ENCODE peak calls at places on chromosome 3, in seven cellular contexts. One of them, this sample, is unnamed.

GRCh38 chr3:141894524-141895176 is 18.2 kb downstream of the ATP1B3 start:
- DNase-seq in M059J: peak; percentile 85
- DNase-seq in stimulated activated CD8-positive, alpha-beta memory T cell treated with anti-CD3 and anti-CD28 coated beads, Interleukin-7, amount 100 ng/mL, for 1 hour: no peak
- DNase-seq in MV-4-11: peak; percentile 58
- DNase-seq in activated naive CD4-positive, alpha-beta T cell treated with anti-CD3 and anti-CD28 coated beads for 36 hours: no peak
- DNase-seq in Calu3: peak; percentile 19
- DNase-seq in NCI-H748 treated with DMSO at 0.1 percent for 48 hours: no peak
- DNase-seq in this sample: peak; percentile 76

GRCh38 chr3:58039609-58040008 is 31.4 kb downstream of the FLNB start:
- DNase-seq in M059J: no peak
- DNase-seq in stimulated activated CD8-positive, alpha-beta memory T cell treated with anti-CD3 and anti-CD28 coated beads, Interleukin-7, amount 100 ng/mL, for 1 hour: no peak
- DNase-seq in MV-4-11: peak; percentile 12
- DNase-seq in activated naive CD4-positive, alpha-beta T cell treated with anti-CD3 and anti-CD28 coated beads for 36 hours: no peak
- DNase-seq in Calu3: no peak
- DNase-seq in NCI-H748 treated with DMSO at 0.1 percent for 48 hours: no peak
- DNase-seq in this sample: no peak

GRCh38 chr3:134327594-134327975 is 46.7 kb downstream of the AMOTL2 start:
- DNase-seq in M059J: peak; percentile 99
- DNase-seq in stimulated activated CD8-positive, alpha-beta memory T cell treated with anti-CD3 and anti-CD28 coated beads, Interleukin-7, amount 100 ng/mL, for 1 hour: no peak
- DNase-seq in MV-4-11: no peak
- DNase-seq in activated naive CD4-positive, alpha-beta T cell treated with anti-CD3 and anti-CD28 coated beads for 36 hours: no peak
- DNase-seq in Calu3: peak; percentile 61
- DNase-seq in NCI-H748 treated with DMSO at 0.1 percent for 48 hours: no peak
- DNase-seq in this sample: peak; percentile 66

GRCh38 chr3:38649500-38650247 is at the start of gene SCN5A:
- DNase-seq in M059J: peak; percentile 31
- DNase-seq in stimulated activated CD8-positive, alpha-beta memory T cell treated with anti-CD3 and anti-CD28 coated beads, Interleukin-7, amount 100 ng/mL, for 1 hour: no peak
- DNase-seq in MV-4-11: no peak
- DNase-seq in activated naive CD4-positive, alpha-beta T cell treated with anti-CD3 and anti-CD28 coated beads for 36 hours: peak; percentile 51
- DNase-seq in Calu3: peak; percentile 49
- DNase-seq in NCI-H748 treated with DMSO at 0.1 percent for 48 hours: no peak
- DNase-seq in this sample: peak; percentile 28

GRCh38 chr3:129975332-129976090 is 991 bp downstream of the TRH start:
- DNase-seq in M059J: no peak
- DNase-seq in stimulated activated CD8-positive, alpha-beta memory T cell treated with anti-CD3 and anti-CD28 coated beads, Interleukin-7, amount 100 ng/mL, for 1 hour: no peak
- DNase-seq in MV-4-11: peak; percentile 9
- DNase-seq in activated naive CD4-positive, alpha-beta T cell treated with anti-CD3 and anti-CD28 coated beads for 36 hours: peak; percentile 22
- DNase-seq in Calu3: peak; percentile 30
- DNase-seq in NCI-H748 treated with DMSO at 0.1 percent for 48 hours: no peak
- DNase-seq in this sample: no peak

GRCh38 chr3:109081746-109082510 is 36.0 kb downstream of the MORC1 start:
- DNase-seq in M059J: peak; percentile 65
- DNase-seq in stimulated activated CD8-positive, alpha-beta memory T cell treated with anti-CD3 and anti-CD28 coated beads, Interleukin-7, amount 100 ng/mL, for 1 hour: no peak
- DNase-seq in MV-4-11: no peak
- DNase-seq in activated naive CD4-positive, alpha-beta T cell treated with anti-CD3 and anti-CD28 coated beads for 36 hours: peak; percentile 38
- DNase-seq in Calu3: peak; percentile 75
- DNase-seq in NCI-H748 treated with DMSO at 0.1 percent for 48 hours: peak; percentile 3
- DNase-seq in this sample: no peak

GRCh38 chr3:140391041-140391440 is 286.8 kb upstream of the TRIM42 start:
- DNase-seq in M059J: no peak
- DNase-seq in stimulated activated CD8-positive, alpha-beta memory T cell treated with anti-CD3 and anti-CD28 coated beads, Interleukin-7, amount 100 ng/mL, for 1 hour: no peak
- DNase-seq in MV-4-11: no peak
- DNase-seq in activated naive CD4-positive, alpha-beta T cell treated with anti-CD3 and anti-CD28 coated beads for 36 hours: no peak
- DNase-seq in Calu3: no peak
- DNase-seq in NCI-H748 treated with DMSO at 0.1 percent for 48 hours: no peak
- DNase-seq in this sample: no peak

GRCh38 chr3:114214542-114215341 is 22.6 kb downstream of the ZNF80 start:
- DNase-seq in M059J: no peak
- DNase-seq in stimulated activated CD8-positive, alpha-beta memory T cell treated with anti-CD3 and anti-CD28 coated beads, Interleukin-7, amount 100 ng/mL, for 1 hour: no peak
- DNase-seq in MV-4-11: no peak
- DNase-seq in activated naive CD4-positive, alpha-beta T cell treated with anti-CD3 and anti-CD28 coated beads for 36 hours: peak; percentile 56
- DNase-seq in Calu3: no peak
- DNase-seq in NCI-H748 treated with DMSO at 0.1 percent for 48 hours: no peak
- DNase-seq in this sample: no peak

GRCh38 chr3:169323580-169324453 is 339.7 kb downstream of the MECOM start:
- DNase-seq in M059J: peak; percentile 19
- DNase-seq in stimulated activated CD8-positive, alpha-beta memory T cell treated with anti-CD3 and anti-CD28 coated beads, Interleukin-7, amount 100 ng/mL, for 1 hour: no peak
- DNase-seq in MV-4-11: no peak
- DNase-seq in activated naive CD4-positive, alpha-beta T cell treated with anti-CD3 and anti-CD28 coated beads for 36 hours: no peak
- DNase-seq in Calu3: peak; percentile 47
- DNase-seq in NCI-H748 treated with DMSO at 0.1 percent for 48 hours: no peak
- DNase-seq in this sample: no peak

GRCh38 chr3:155233213-155233612 is 60.3 kb downstream of the STRIT1 start:
- DNase-seq in M059J: peak; percentile 89
- DNase-seq in stimulated activated CD8-positive, alpha-beta memory T cell treated with anti-CD3 and anti-CD28 coated beads, Interleukin-7, amount 100 ng/mL, for 1 hour: no peak
- DNase-seq in MV-4-11: no peak
- DNase-seq in activated naive CD4-positive, alpha-beta T cell treated with anti-CD3 and anti-CD28 coated beads for 36 hours: no peak
- DNase-seq in Calu3: peak; percentile 51
- DNase-seq in NCI-H748 treated with DMSO at 0.1 percent for 48 hours: no peak
- DNase-seq in this sample: peak; percentile 33

GRCh38 chr3:126049289-126050049 is 34.5 kb downstream of the SLC41A3 start:
- DNase-seq in M059J: no peak
- DNase-seq in stimulated activated CD8-positive, alpha-beta memory T cell treated with anti-CD3 and anti-CD28 coated beads, Interleukin-7, amount 100 ng/mL, for 1 hour: no peak
- DNase-seq in MV-4-11: no peak
- DNase-seq in activated naive CD4-positive, alpha-beta T cell treated with anti-CD3 and anti-CD28 coated beads for 36 hours: no peak
- DNase-seq in Calu3: no peak
- DNase-seq in NCI-H748 treated with DMSO at 0.1 percent for 48 hours: no peak
- DNase-seq in this sample: no peak

GRCh38 chr3:133157716-133158115 is 119.5 kb downstream of the TMEM108 start:
- DNase-seq in M059J: no peak
- DNase-seq in stimulated activated CD8-positive, alpha-beta memory T cell treated with anti-CD3 and anti-CD28 coated beads, Interleukin-7, amount 100 ng/mL, for 1 hour: no peak
- DNase-seq in MV-4-11: no peak
- DNase-seq in activated naive CD4-positive, alpha-beta T cell treated with anti-CD3 and anti-CD28 coated beads for 36 hours: no peak
- DNase-seq in Calu3: no peak
- DNase-seq in NCI-H748 treated with DMSO at 0.1 percent for 48 hours: no peak
- DNase-seq in this sample: no peak

GRCh38 chr3:68088216-68088615 is 433.8 kb upstream of the SUCLG2 start:
- DNase-seq in M059J: no peak
- DNase-seq in stimulated activated CD8-positive, alpha-beta memory T cell treated with anti-CD3 and anti-CD28 coated beads, Interleukin-7, amount 100 ng/mL, for 1 hour: no peak
- DNase-seq in MV-4-11: no peak
- DNase-seq in activated naive CD4-positive, alpha-beta T cell treated with anti-CD3 and anti-CD28 coated beads for 36 hours: peak; percentile 72
- DNase-seq in Calu3: peak; percentile 57
- DNase-seq in NCI-H748 treated with DMSO at 0.1 percent for 48 hours: peak; percentile 41
- DNase-seq in this sample: no peak

GRCh38 chr3:36677331-36678007 is 86.9 kb downstream of the DCLK3 start:
- DNase-seq in M059J: peak; percentile 95
- DNase-seq in stimulated activated CD8-positive, alpha-beta memory T cell treated with anti-CD3 and anti-CD28 coated beads, Interleukin-7, amount 100 ng/mL, for 1 hour: no peak
- DNase-seq in MV-4-11: peak; percentile 39
- DNase-seq in activated naive CD4-positive, alpha-beta T cell treated with anti-CD3 and anti-CD28 coated beads for 36 hours: no peak
- DNase-seq in Calu3: peak; percentile 57
- DNase-seq in NCI-H748 treated with DMSO at 0.1 percent for 48 hours: no peak
- DNase-seq in this sample: no peak

GRCh38 chr3:125109541-125109925 is 53.7 kb upstream of the HEG1 start:
- DNase-seq in M059J: peak; percentile 38
- DNase-seq in stimulated activated CD8-positive, alpha-beta memory T cell treated with anti-CD3 and anti-CD28 coated beads, Interleukin-7, amount 100 ng/mL, for 1 hour: no peak
- DNase-seq in MV-4-11: no peak
- DNase-seq in activated naive CD4-positive, alpha-beta T cell treated with anti-CD3 and anti-CD28 coated beads for 36 hours: no peak
- DNase-seq in Calu3: no peak
- DNase-seq in NCI-H748 treated with DMSO at 0.1 percent for 48 hours: no peak
- DNase-seq in this sample: no peak

GRCh38 chr3:194617827-194618226 is 15.4 kb downstream of the TMEM44 start:
- DNase-seq in M059J: peak; percentile 81
- DNase-seq in stimulated activated CD8-positive, alpha-beta memory T cell treated with anti-CD3 and anti-CD28 coated beads, Interleukin-7, amount 100 ng/mL, for 1 hour: no peak
- DNase-seq in MV-4-11: no peak
- DNase-seq in activated naive CD4-positive, alpha-beta T cell treated with anti-CD3 and anti-CD28 coated beads for 36 hours: peak; percentile 14
- DNase-seq in Calu3: no peak
- DNase-seq in NCI-H748 treated with DMSO at 0.1 percent for 48 hours: no peak
- DNase-seq in this sample: no peak

GRCh38 chr3:152190636-152191183 is 78.0 kb upstream of the MBNL1 start:
- DNase-seq in M059J: no peak
- DNase-seq in stimulated activated CD8-positive, alpha-beta memory T cell treated with anti-CD3 and anti-CD28 coated beads, Interleukin-7, amount 100 ng/mL, for 1 hour: no peak
- DNase-seq in MV-4-11: no peak
- DNase-seq in activated naive CD4-positive, alpha-beta T cell treated with anti-CD3 and anti-CD28 coated beads for 36 hours: no peak
- DNase-seq in Calu3: no peak
- DNase-seq in NCI-H748 treated with DMSO at 0.1 percent for 48 hours: no peak
- DNase-seq in this sample: no peak

GRCh38 chr3:105401691-105402149 is 35.0 kb downstream of the ALCAM start:
- DNase-seq in M059J: peak; percentile 88
- DNase-seq in stimulated activated CD8-positive, alpha-beta memory T cell treated with anti-CD3 and anti-CD28 coated beads, Interleukin-7, amount 100 ng/mL, for 1 hour: no peak
- DNase-seq in MV-4-11: no peak
- DNase-seq in activated naive CD4-positive, alpha-beta T cell treated with anti-CD3 and anti-CD28 coated beads for 36 hours: no peak
- DNase-seq in Calu3: no peak
- DNase-seq in NCI-H748 treated with DMSO at 0.1 percent for 48 hours: no peak
- DNase-seq in this sample: peak; percentile 57

GRCh38 chr3:194308635-194309213 is 42.4 kb downstream of the CPN2 start:
- DNase-seq in M059J: no peak
- DNase-seq in stimulated activated CD8-positive, alpha-beta memory T cell treated with anti-CD3 and anti-CD28 coated beads, Interleukin-7, amount 100 ng/mL, for 1 hour: no peak
- DNase-seq in MV-4-11: no peak
- DNase-seq in activated naive CD4-positive, alpha-beta T cell treated with anti-CD3 and anti-CD28 coated beads for 36 hours: no peak
- DNase-seq in Calu3: no peak
- DNase-seq in NCI-H748 treated with DMSO at 0.1 percent for 48 hours: no peak
- DNase-seq in this sample: no peak

GRCh38 chr3:157493627-157494550 is 9.3 kb downstream of the VEPH1 start:
- DNase-seq in M059J: peak; percentile 81
- DNase-seq in stimulated activated CD8-positive, alpha-beta memory T cell treated with anti-CD3 and anti-CD28 coated beads, Interleukin-7, amount 100 ng/mL, for 1 hour: no peak
- DNase-seq in MV-4-11: peak; percentile 50
- DNase-seq in activated naive CD4-positive, alpha-beta T cell treated with anti-CD3 and anti-CD28 coated beads for 36 hours: no peak
- DNase-seq in Calu3: peak; percentile 36
- DNase-seq in NCI-H748 treated with DMSO at 0.1 percent for 48 hours: peak; percentile 18
- DNase-seq in this sample: no peak

GRCh38 chr3:126263539-126263938 is 83.2 kb upstream of the ALDH1L1 start:
- DNase-seq in M059J: no peak
- DNase-seq in stimulated activated CD8-positive, alpha-beta memory T cell treated with anti-CD3 and anti-CD28 coated beads, Interleukin-7, amount 100 ng/mL, for 1 hour: no peak
- DNase-seq in MV-4-11: no peak
- DNase-seq in activated naive CD4-positive, alpha-beta T cell treated with anti-CD3 and anti-CD28 coated beads for 36 hours: no peak
- DNase-seq in Calu3: no peak
- DNase-seq in NCI-H748 treated with DMSO at 0.1 percent for 48 hours: no peak
- DNase-seq in this sample: no peak

GRCh38 chr3:150348500-150348899 is 59.6 kb upstream of the TSC22D2 start:
- DNase-seq in M059J: peak; percentile 95
- DNase-seq in stimulated activated CD8-positive, alpha-beta memory T cell treated with anti-CD3 and anti-CD28 coated beads, Interleukin-7, amount 100 ng/mL, for 1 hour: no peak
- DNase-seq in MV-4-11: peak; percentile 51
- DNase-seq in activated naive CD4-positive, alpha-beta T cell treated with anti-CD3 and anti-CD28 coated beads for 36 hours: peak; percentile 28
- DNase-seq in Calu3: peak; percentile 80
- DNase-seq in NCI-H748 treated with DMSO at 0.1 percent for 48 hours: no peak
- DNase-seq in this sample: peak; percentile 87

GRCh38 chr3:99751649-99752048 is 66.0 kb upstream of the CMSS1 start:
- DNase-seq in M059J: peak; percentile 88
- DNase-seq in stimulated activated CD8-positive, alpha-beta memory T cell treated with anti-CD3 and anti-CD28 coated beads, Interleukin-7, amount 100 ng/mL, for 1 hour: no peak
- DNase-seq in MV-4-11: no peak
- DNase-seq in activated naive CD4-positive, alpha-beta T cell treated with anti-CD3 and anti-CD28 coated beads for 36 hours: no peak
- DNase-seq in Calu3: no peak
- DNase-seq in NCI-H748 treated with DMSO at 0.1 percent for 48 hours: no peak
- DNase-seq in this sample: peak; percentile 14

GRCh38 chr3:120641696-120642246 is 40.3 kb downstream of the HGD start:
- DNase-seq in M059J: no peak
- DNase-seq in stimulated activated CD8-positive, alpha-beta memory T cell treated with anti-CD3 and anti-CD28 coated beads, Interleukin-7, amount 100 ng/mL, for 1 hour: no peak
- DNase-seq in MV-4-11: no peak
- DNase-seq in activated naive CD4-positive, alpha-beta T cell treated with anti-CD3 and anti-CD28 coated beads for 36 hours: no peak
- DNase-seq in Calu3: no peak
- DNase-seq in NCI-H748 treated with DMSO at 0.1 percent for 48 hours: no peak
- DNase-seq in this sample: no peak

GRCh38 chr3:167350245-167350862 is 29.7 kb downstream of the ZBBX start:
- DNase-seq in M059J: peak; percentile 27
- DNase-seq in stimulated activated CD8-positive, alpha-beta memory T cell treated with anti-CD3 and anti-CD28 coated beads, Interleukin-7, amount 100 ng/mL, for 1 hour: no peak
- DNase-seq in MV-4-11: peak; percentile 29
- DNase-seq in activated naive CD4-positive, alpha-beta T cell treated with anti-CD3 and anti-CD28 coated beads for 36 hours: no peak
- DNase-seq in Calu3: peak; percentile 48
- DNase-seq in NCI-H748 treated with DMSO at 0.1 percent for 48 hours: no peak
- DNase-seq in this sample: peak; percentile 2

GRCh38 chr3:23751485-23751811 is 54.3 kb upstream of the UBE2E1 start:
- DNase-seq in M059J: peak; percentile 54
- DNase-seq in stimulated activated CD8-positive, alpha-beta memory T cell treated with anti-CD3 and anti-CD28 coated beads, Interleukin-7, amount 100 ng/mL, for 1 hour: no peak
- DNase-seq in MV-4-11: no peak
- DNase-seq in activated naive CD4-positive, alpha-beta T cell treated with anti-CD3 and anti-CD28 coated beads for 36 hours: no peak
- DNase-seq in Calu3: no peak
- DNase-seq in NCI-H748 treated with DMSO at 0.1 percent for 48 hours: no peak
- DNase-seq in this sample: no peak

GRCh38 chr3:162278834-162279233 is 782.2 kb downstream of the OTOL1 start:
- DNase-seq in M059J: no peak
- DNase-seq in stimulated activated CD8-positive, alpha-beta memory T cell treated with anti-CD3 and anti-CD28 coated beads, Interleukin-7, amount 100 ng/mL, for 1 hour: no peak
- DNase-seq in MV-4-11: no peak
- DNase-seq in activated naive CD4-positive, alpha-beta T cell treated with anti-CD3 and anti-CD28 coated beads for 36 hours: no peak
- DNase-seq in Calu3: no peak
- DNase-seq in NCI-H748 treated with DMSO at 0.1 percent for 48 hours: no peak
- DNase-seq in this sample: no peak

GRCh38 chr3:67657192-67657591 is 2.8 kb upstream of the SUCLG2 start:
- DNase-seq in M059J: no peak
- DNase-seq in stimulated activated CD8-positive, alpha-beta memory T cell treated with anti-CD3 and anti-CD28 coated beads, Interleukin-7, amount 100 ng/mL, for 1 hour: no peak
- DNase-seq in MV-4-11: peak; percentile 73
- DNase-seq in activated naive CD4-positive, alpha-beta T cell treated with anti-CD3 and anti-CD28 coated beads for 36 hours: no peak
- DNase-seq in Calu3: no peak
- DNase-seq in NCI-H748 treated with DMSO at 0.1 percent for 48 hours: no peak
- DNase-seq in this sample: no peak

GRCh38 chr3:40971191-40972168 is 227.8 kb upstream of the CTNNB1 start:
- DNase-seq in M059J: peak; percentile 97
- DNase-seq in stimulated activated CD8-positive, alpha-beta memory T cell treated with anti-CD3 and anti-CD28 coated beads, Interleukin-7, amount 100 ng/mL, for 1 hour: no peak
- DNase-seq in MV-4-11: peak; percentile 100
- DNase-seq in activated naive CD4-positive, alpha-beta T cell treated with anti-CD3 and anti-CD28 coated beads for 36 hours: peak; percentile 48
- DNase-seq in Calu3: peak; percentile 63
- DNase-seq in NCI-H748 treated with DMSO at 0.1 percent for 48 hours: peak; percentile 40
- DNase-seq in this sample: peak; percentile 99

GRCh38 chr3:131072099-131072559 is 45.5 kb downstream of the NEK11 start:
- DNase-seq in M059J: peak; percentile 75
- DNase-seq in stimulated activated CD8-positive, alpha-beta memory T cell treated with anti-CD3 and anti-CD28 coated beads, Interleukin-7, amount 100 ng/mL, for 1 hour: no peak
- DNase-seq in MV-4-11: peak; percentile 71
- DNase-seq in activated naive CD4-positive, alpha-beta T cell treated with anti-CD3 and anti-CD28 coated beads for 36 hours: no peak
- DNase-seq in Calu3: no peak
- DNase-seq in NCI-H748 treated with DMSO at 0.1 percent for 48 hours: no peak
- DNase-seq in this sample: no peak

GRCh38 chr3:11288021-11288491 is 15.9 kb downstream of the ATG7 start:
- DNase-seq in M059J: peak; percentile 65
- DNase-seq in stimulated activated CD8-positive, alpha-beta memory T cell treated with anti-CD3 and anti-CD28 coated beads, Interleukin-7, amount 100 ng/mL, for 1 hour: no peak
- DNase-seq in MV-4-11: no peak
- DNase-seq in activated naive CD4-positive, alpha-beta T cell treated with anti-CD3 and anti-CD28 coated beads for 36 hours: no peak
- DNase-seq in Calu3: no peak
- DNase-seq in NCI-H748 treated with DMSO at 0.1 percent for 48 hours: no peak
- DNase-seq in this sample: no peak

GRCh38 chr3:42263354-42264346 is 2.3 kb downstream of the CCK start:
- DNase-seq in M059J: no peak
- DNase-seq in stimulated activated CD8-positive, alpha-beta memory T cell treated with anti-CD3 and anti-CD28 coated beads, Interleukin-7, amount 100 ng/mL, for 1 hour: no peak
- DNase-seq in MV-4-11: no peak
- DNase-seq in activated naive CD4-positive, alpha-beta T cell treated with anti-CD3 and anti-CD28 coated beads for 36 hours: peak; percentile 32
- DNase-seq in Calu3: peak; percentile 72
- DNase-seq in NCI-H748 treated with DMSO at 0.1 percent for 48 hours: peak; percentile 4
- DNase-seq in this sample: no peak

This sample was measured in SW 1271.